ENCODE peak calls at places on chromosomes 12 and 14, in eight cellular contexts. O, I, N, H, S, Z, R and B are unnamed samples.

GRCh38 chr12:90124914-90125313 is 416.3 kb upstream of the ATP2B1 start:
- DNase-seq in N (no peak), I (no peak), R (no peak), H (no peak), Z (no peak), S (no peak), O (no peak), B (no peak)

GRCh38 chr14:92470215-92470614 is 43.4 kb upstream of the RIN3 start:
- DNase-seq in O (no peak), N (peak), I (no peak), Z (no peak), R (peak), S (no peak), H (no peak), B (no peak)

GRCh38 chr12:75954076-75954475 is 77.5 kb downstream of the PHLDA1 start:
- DNase-seq in O (peak), Z (no peak), N (peak), S (no peak), H (no peak), I (no peak), R (peak), B (no peak)

GRCh38 chr14:96929969-96930368 is 132.8 kb downstream of the VRK1 start:
- DNase-seq in S (no peak), Z (no peak), R (no peak), H (no peak), I (no peak), O (no peak), N (no peak), B (peak)

GRCh38 chr12:75977952-75978671 is 53.5 kb downstream of the PHLDA1 start:
- DNase-seq in N (peak), H (no peak), O (peak), Z (no peak), I (peak), S (peak), R (peak), B (no peak)

GRCh38 chr12:118377005-118377890 is 893 bp downstream of the SUDS3 start:
- DNase-seq in S (no peak), R (no peak), H (no peak), I (no peak), O (no peak), Z (no peak), N (no peak), B (peak)

GRCh38 chr14:30906752-30907658 is 32.6 kb downstream of the COCH start:
- DNase-seq in I (peak), O (no peak), H (no peak), N (peak), S (no peak), Z (no peak), R (peak), B (no peak)

GRCh38 chr12:13165578-13166120 is 30.9 kb upstream of the EMP1 start:
- DNase-seq in I (no peak), S (peak), Z (no peak), R (peak), H (peak), N (peak), O (no peak), B (peak)

GRCh38 chr14:49461529-49462401 is 124.4 kb downstream of the RPS29 start:
- DNase-seq in Z (no peak), O (peak), I (peak), N (peak), R (peak), H (no peak), S (peak), B (no peak)

GRCh38 chr12:15196221-15196620 is 25.0 kb downstream of the RERG start:
- DNase-seq in N (no peak), H (no peak), Z (no peak), O (no peak), R (no peak), S (no peak), I (no peak), B (no peak)

GRCh38 chr12:50059440-50060119 is 2.2 kb downstream of the ASIC1 start:
- DNase-seq in O (no peak), Z (no peak), I (no peak), N (no peak), R (peak), S (no peak), H (no peak), B (no peak)

GRCh38 chr12:52823761-52824450 is 10.0 kb upstream of the KRT4 start:
- DNase-seq in R (no peak), S (no peak), H (no peak), N (no peak), I (no peak), Z (no peak), O (no peak), B (no peak)

GRCh38 chr12:50074936-50075807 is 10.0 kb upstream of the SMARCD1 start:
- DNase-seq in O (peak), I (peak), Z (peak), R (peak), H (peak), S (peak), N (peak), B (peak)

GRCh38 chr12:46260913-46261476 is 7.8 kb downstream of the SLC38A1 start:
- DNase-seq in R (no peak), O (no peak), N (no peak), Z (no peak), I (no peak), S (no peak), H (no peak), B (no peak)

GRCh38 chr12:1234073-1234472 is 243.1 kb downstream of the ERC1 start:
- DNase-seq in O (no peak), R (peak), N (peak), H (no peak), Z (no peak), S (no peak), I (no peak), B (no peak)

GRCh38 chr12:121484967-121485366 is 85.0 kb downstream of the RNF34 start:
- DNase-seq in S (no peak), I (no peak), H (no peak), Z (no peak), N (no peak), R (no peak), O (no peak), B (no peak)

GRCh38 chr12:24937553-24938244 is 11.2 kb downstream of the BCAT1 start:
- DNase-seq in H (no peak), N (peak), I (no peak), O (no peak), Z (no peak), S (no peak), R (peak), B (no peak)

GRCh38 chr14:49036991-49037390 is 549.2 kb downstream of the RPS29 start:
- DNase-seq in H (no peak), N (no peak), Z (no peak), R (no peak), S (no peak), O (no peak), I (no peak), B (no peak)

GRCh38 chr14:57526942-57527341 is 33.3 kb upstream of the CCDC198 start:
- DNase-seq in N (no peak), H (no peak), Z (no peak), R (no peak), O (no peak), S (no peak), I (no peak), B (no peak)